ENCODE peak calls at places on chromosomes 13 and 19, in eight cellular contexts. Y is GM23248, K is PC-3, D is SK-N-SH, X is OCI-LY7, L is Karpas-422, F is GM23338, S is PC-9. E is an unnamed sample.

GRCh38 chr19:27793128-27793643 is 1419.8 kb downstream of the UQCRFS1 start:
- DNase-seq in L (peak; percentile 96), Y (peak; percentile 89), D (peak; percentile 65), K (peak; percentile 89), S (peak; percentile 84), X (peak; percentile 89), F (peak; percentile 95), E (peak; percentile 83)

GRCh38 chr13:98606296-98606695 is 29.4 kb upstream of the STK24 start:
- DNase-seq in L (no peak), D (peak; percentile 34), F (peak; percentile 41), S (peak; percentile 24), Y (no peak), K (no peak), X (no peak), E (no peak)

GRCh38 chr13:106536244-106537034 is 977 bp upstream of the EFNB2 start:
- DNase-seq in X (peak; percentile 80), D (peak; percentile 81), K (peak; percentile 85), S (peak; percentile 79), F (peak; percentile 96), L (peak; percentile 95), Y (peak; percentile 88), E (peak; percentile 96)

GRCh38 chr13:81171065-81171647 is 830.2 kb upstream of the SPRY2 start:
- DNase-seq in Y (peak; percentile 24), L (peak; percentile 69), F (peak; percentile 48), X (peak; percentile 18), S (no peak), K (peak; percentile 54), D (peak; percentile 12), E (peak; percentile 16)

GRCh38 chr13:109381546-109382180 is 404.7 kb downstream of the IRS2 start:
- DNase-seq in L (no peak), Y (peak; percentile 76), X (no peak), K (no peak), F (no peak), S (no peak), D (no peak), E (no peak)

GRCh38 chr19:29533578-29534544 is 8.1 kb downstream of the VSTM2B start:
- DNase-seq in Y (no peak), K (no peak), D (no peak), L (no peak), S (no peak), X (no peak), F (no peak), E (no peak)

GRCh38 chr19:18109731-18110671 is 12.4 kb downstream of the MAST3 start:
- DNase-seq in L (peak; percentile 78), X (no peak), K (peak; percentile 29), Y (peak; percentile 56), D (peak; percentile 83), F (peak; percentile 75), S (peak; percentile 66), E (peak; percentile 81)

GRCh38 chr13:38705351-38705750 is 18.5 kb downstream of the FREM2 start:
- DNase-seq in F (no peak), S (no peak), Y (no peak), D (no peak), X (no peak), L (no peak), K (no peak), E (no peak)

GRCh38 chr13:39816936-39817335 is 161.5 kb downstream of the COG6 start:
- DNase-seq in K (no peak), L (no peak), F (no peak), X (no peak), D (no peak), Y (no peak), S (no peak), E (no peak)

GRCh38 chr19:46718934-46719551 is 2.1 kb upstream of the PRKD2 start:
- DNase-seq in S (no peak), K (no peak), F (no peak), L (peak; percentile 86), X (peak; percentile 86), D (no peak), Y (no peak), E (no peak)

GRCh38 chr19:40420451-40420765 is 5.4 kb downstream of the SERTAD1 start:
- DNase-seq in S (no peak), F (no peak), D (no peak), K (no peak), Y (no peak), L (no peak), X (no peak), E (no peak)

GRCh38 chr19:2561895-2562294 is 86.0 kb downstream of the GADD45B start:
- DNase-seq in K (no peak), S (no peak), X (peak; percentile 82), F (no peak), Y (no peak), L (peak; percentile 48), D (no peak), E (no peak)

GRCh38 chr13:29758591-29759114 is 91.8 kb downstream of the UBL3 start:
- DNase-seq in K (peak; percentile 91), X (no peak), F (no peak), Y (no peak), L (no peak), S (peak; percentile 60), D (no peak), E (no peak)

GRCh38 chr19:47729799-47730520 is 15.4 kb upstream of the NOP53 start:
- DNase-seq in S (peak; percentile 91), L (no peak), Y (peak; percentile 36), D (peak; percentile 91), F (peak; percentile 97), X (no peak), K (peak; percentile 80), E (peak; percentile 84)

GRCh38 chr13:113458218-113459065 is 5.2 kb upstream of the ADPRHL1 start:
- DNase-seq in X (no peak), K (no peak), Y (peak; percentile 12), F (peak; percentile 59), S (no peak), D (peak; percentile 89), L (peak; percentile 41), E (no peak)

GRCh38 chr19:53010494-53010893 is 3.2 kb upstream of the ERVV-1 start:
- DNase-seq in Y (no peak), L (no peak), F (peak; percentile 90), X (no peak), K (no peak), S (no peak), D (no peak), E (no peak)

GRCh38 chr19:4049432-4049831 is 17.3 kb downstream of the ZBTB7A start:
- DNase-seq in S (no peak), Y (no peak), K (no peak), X (no peak), L (no peak), D (no peak), F (no peak), E (no peak)

GRCh38 chr13:110528371-110528770 is 33.2 kb downstream of the RAB20 start:
- DNase-seq in X (no peak), Y (no peak), F (no peak), S (no peak), D (no peak), L (no peak), K (no peak), E (peak; percentile 57)

GRCh38 chr13:71861769-71862168 is 5.2 kb downstream of the DACH1 start:
- DNase-seq in K (no peak), D (no peak), L (no peak), X (no peak), F (no peak), S (no peak), Y (no peak), E (no peak)

GRCh38 chr19:54416695-54417491 is 1.6 kb downstream of the TTYH1 start:
- DNase-seq in L (no peak), K (no peak), S (no peak), F (peak; percentile 46), D (no peak), Y (no peak), X (no peak), E (no peak)

GRCh38 chr19:37907735-37908066 is 693 bp downstream of the SIPA1L3 start:
- DNase-seq in L (no peak), D (no peak), S (no peak), F (no peak), K (no peak), X (no peak), Y (no peak), E (no peak)
- H3K9me2 ChIP-seq in L (no peaks in the 10 kb centered on the region), D (no peaks in the 10 kb centered on the region), S (no peaks in the 10 kb centered on the region), F (no peaks in the 10 kb centered on the region), K (no peaks in the 10 kb centered on the region), X (no peaks in the 10 kb centered on the region), Y (no peaks in the 10 kb centered on the region), E (no peaks in the 10 kb centered on the region)

DNA sequence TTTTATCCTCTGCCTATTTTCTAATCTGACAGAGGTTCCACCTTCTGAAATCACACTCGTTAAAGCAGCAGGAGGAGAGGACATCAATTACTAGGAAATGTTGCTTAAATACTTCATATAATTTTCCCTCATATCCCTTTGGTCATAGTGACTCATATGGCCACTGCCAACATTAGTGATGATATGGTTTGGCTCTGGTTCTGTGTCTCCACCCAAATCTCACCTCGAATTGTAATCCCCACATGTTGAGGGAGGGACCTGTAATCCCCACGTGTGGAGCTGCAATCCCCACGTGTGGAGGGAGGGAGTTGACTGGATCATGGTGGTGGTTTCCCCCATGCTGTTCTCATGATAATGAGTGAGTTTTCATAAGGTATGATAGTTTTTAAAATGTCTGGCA is 618.4 kb upstream of the SLITRK5 start:
- DNase-seq in S (no peak), L (no peak), Y (peak; percentile 62), K (peak; percentile 56), F (no peak), X (no peak), D (no peak), E (no peak)
- H3K9me2 ChIP-seq in S (no peaks in the 10 kb centered on the region), L (no peaks in the 10 kb centered on the region), Y (no peaks in the 10 kb centered on the region), K (no peaks in the 10 kb centered on the region), F (no peaks in the 10 kb centered on the region), X (no peaks in the 10 kb centered on the region), D (no peaks in the 10 kb centered on the region), E (no peaks in the 10 kb centered on the region)

GRCh38 chr13:49986471-49986870 is 10.4 kb upstream of the TRIM13 start:
- DNase-seq in Y (no peak), F (no peak), L (no peak), S (no peak), X (no peak), K (no peak), D (no peak), E (no peak)
- H3K9me2 ChIP-seq in Y (no peaks in the 10 kb centered on the region), F (no peaks in the 10 kb centered on the region), L (no peaks in the 10 kb centered on the region), S (no peaks in the 10 kb centered on the region), X (no peaks in the 10 kb centered on the region), K (no peaks in the 10 kb centered on the region), D (no peaks in the 10 kb centered on the region), E (no peaks in the 10 kb centered on the region)

DNA sequence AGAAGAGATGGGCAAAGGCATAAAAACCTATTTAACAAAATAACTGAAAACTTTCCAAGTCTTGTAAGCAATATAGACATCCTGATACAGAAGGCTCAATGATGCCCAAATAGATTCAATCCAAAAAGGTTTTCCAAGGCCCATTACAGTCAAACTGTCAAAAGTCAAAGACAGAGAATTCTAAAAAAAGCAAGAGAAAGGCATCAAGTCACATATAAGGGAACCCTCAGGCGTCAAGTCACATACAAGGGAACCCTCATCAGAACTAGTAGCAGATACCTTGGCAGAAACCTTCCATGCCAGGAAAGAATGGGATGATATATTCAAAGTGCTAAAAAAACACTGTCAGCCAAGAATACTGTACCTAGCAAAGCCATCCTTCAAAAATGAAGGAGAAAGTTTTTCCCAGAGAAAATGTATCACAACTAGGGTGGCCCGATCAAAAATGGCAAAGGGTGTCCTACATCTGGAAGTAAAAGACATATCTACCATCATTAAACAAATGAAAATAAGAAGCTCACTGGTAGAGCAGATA is 21.2 kb downstream of the ZNF829 start:
- DNase-seq in D (no peak), S (no peak), Y (no peak), L (no peak), X (no peak), K (no peak), F (no peak), E (no peak)
- H3K9me2 ChIP-seq in D (no peaks in the 10 kb centered on the region), S (no peaks in the 10 kb centered on the region), Y (no peaks in the 10 kb centered on the region), L (no peaks in the 10 kb centered on the region), X (no peaks in the 10 kb centered on the region), K (no peaks in the 10 kb centered on the region), F (no peaks in the 10 kb centered on the region), E (no peaks in the 10 kb centered on the region)

E was measured in hepatocyte.